ENCODE peak calls at places on chromosomes 1 and 21, in eight cellular contexts. P is GM12892, U is K562, O is adrenal gland, S is esophagus squamous epithelium, F is H1, T is A549, C is thyroid gland. I is an unnamed sample.

GRCh38 chr1:43666608-43667007 is 16.7 kb downstream of the KDM4A start:
- DNase-seq in P (no peak), U (no peak), O (no peak), S (no peak), F (no peak), T (no peak), C (no peak), I (no peak)

GRCh38 chr1:31788138-31788824 is 24.1 kb upstream of the ADGRB2 start:
- DNase-seq in P (peak; percentile 90), U (peak; percentile 97), O (peak; percentile 97), S (peak; percentile 74), F (peak; percentile 99), T (peak; percentile 91), C (peak; percentile 88), I (peak; percentile 82)

GRCh38 chr1:32743380-32744062 is 41.0 kb upstream of the SYNC start:
- DNase-seq in P (no peak), U (no peak), O (no peak), S (no peak), F (no peak), T (no peak), C (peak; percentile 32), I (no peak)

GRCh38 chr1:200410566-200410878 is 686 bp upstream of the ZNF281 start:
- DNase-seq in P (no peak), U (no peak), O (no peak), S (no peak), F (no peak), T (no peak), C (peak; percentile 18), I (no peak)

GRCh38 chr1:66598670-66599069 is 64.7 kb downstream of the SGIP1 start:
- DNase-seq in P (no peak), U (no peak), O (no peak), S (no peak), F (no peak), T (no peak), C (no peak), I (peak; percentile 15)

GRCh38 chr1:94012686-94013330 is 103.6 kb upstream of the GCLM start:
- DNase-seq in P (no peak), U (no peak), O (no peak), S (no peak), F (peak; percentile 62), T (no peak), C (no peak), I (no peak)

GRCh38 chr1:115833806-115834205 is 7.1 kb downstream of the NHLH2 start:
- DNase-seq in P (no peak), U (no peak), O (no peak), S (no peak), F (no peak), T (no peak), C (no peak), I (no peak)

GRCh38 chr1:205569411-205570172 is 62.2 kb downstream of the ELK4 start:
- DNase-seq in P (no peak), U (no peak), O (peak; percentile 44), S (no peak), F (peak; percentile 53), T (no peak), C (no peak), I (no peak)

GRCh38 chr1:224592636-224593579 is 23.2 kb upstream of the CNIH3 start:
- DNase-seq in P (no peak), U (no peak), O (no peak), S (no peak), F (no peak), T (no peak), C (no peak), I (peak; percentile 48)

GRCh38 chr1:185170291-185170848 is 13.4 kb downstream of the SWT1 start:
- DNase-seq in P (peak; percentile 19), U (peak; percentile 57), O (peak; percentile 63), S (no peak), F (peak; percentile 65), T (peak; percentile 60), C (no peak), I (peak; percentile 14)

GRCh38 chr1:4690951-4691675 is 36.7 kb downstream of the AJAP1 start:
- DNase-seq in P (no peak), U (no peak), O (no peak), S (no peak), F (no peak), T (no peak), C (no peak), I (peak; percentile 6)

GRCh38 chr1:27122652-27123051 is 32.3 kb downstream of the SLC9A1 start:
- DNase-seq in P (no peak), U (peak; percentile 87), O (peak; percentile 94), S (no peak), F (no peak), T (peak; percentile 61), C (peak; percentile 95), I (peak; percentile 75)

GRCh38 chr1:110916669-110917306 is 43.8 kb downstream of the CD53 start:
- DNase-seq in P (peak; percentile 11), U (peak; percentile 72), O (no peak), S (no peak), F (no peak), T (peak; percentile 74), C (no peak), I (peak; percentile 12)

GRCh38 chr1:19385869-19386591 is 73.9 kb downstream of the SLC66A1 start:
- DNase-seq in P (no peak), U (no peak), O (no peak), S (no peak), F (no peak), T (no peak), C (peak; percentile 79), I (no peak)

GRCh38 chr1:107550358-107550757 is 409.5 kb downstream of the NTNG1 start:
- DNase-seq in P (no peak), U (no peak), O (no peak), S (no peak), F (no peak), T (no peak), C (no peak), I (no peak)

GRCh38 chr1:107547363-107548155 is 406.7 kb downstream of the NTNG1 start:
- DNase-seq in P (no peak), U (no peak), O (no peak), S (no peak), F (no peak), T (no peak), C (no peak), I (no peak)

GRCh38 chr1:107546571-107546970 is 405.7 kb downstream of the NTNG1 start:
- DNase-seq in P (no peak), U (no peak), O (no peak), S (no peak), F (no peak), T (no peak), C (no peak), I (no peak)

GRCh38 chr1:107549152-107549810 is 408.4 kb downstream of the NTNG1 start:
- DNase-seq in P (no peak), U (no peak), O (no peak), S (no peak), F (no peak), T (no peak), C (no peak), I (no peak)

GRCh38 chr1:107548276-107548675 is 407.4 kb downstream of the NTNG1 start:
- DNase-seq in P (no peak), U (no peak), O (no peak), S (no peak), F (no peak), T (no peak), C (no peak), I (no peak)
- TF ChIP-seq POLR2A in P (no peak), U (no peak), O (no peak), S (no peak), F (no peak), T (no peak), C (no peak), I (no peak)

GRCh38 chr1:78619803-78620579 is at the start of gene IFI44L:
- DNase-seq in P (no peak), U (no peak), O (peak; percentile 87), S (no peak), F (no peak), T (no peak), C (peak; percentile 65), I (no peak)
- TF ChIP-seq POLR2A in P (peak; percentile 46), U (no peak), O (no peak), S (no peak), F (no peak), T (no peak), C (no peak), I (no peak)

GRCh38 chr21:41419921-41420862 is 5.8 kb upstream of the MX1 start:
- DNase-seq in P (peak; percentile 45), U (peak; percentile 48), O (peak; percentile 93), S (no peak), F (peak; percentile 72), T (peak; percentile 49), C (peak; percentile 87), I (peak; percentile 92)
- TF ChIP-seq POLR2A in P (peak; percentile 23), U (no peak), O (no peak), S (peak; percentile 36), F (no peak), T (no peak), C (peak; percentile 50), I (peak; percentile 39)

GRCh38 chr1:85275701-85276289 is 637 bp downstream of the BCL10 start:
- DNase-seq in P (no peak), U (no peak), O (no peak), S (no peak), F (peak; percentile 54), T (no peak), C (no peak), I (no peak)
- TF ChIP-seq POLR2A in P (no peak), U (no peak), O (no peak), S (no peak), F (peak; percentile 12), T (no peak), C (no peak), I (no peak)

GRCh38 chr21:46323710-46324389 is at the start of the genes C21orf58 and PCNT:
- DNase-seq in P (peak; percentile 95), U (peak; percentile 99), O (peak; percentile 99), S (peak; percentile 84), F (peak; percentile 96), T (peak; percentile 96), C (peak; percentile 98), I (peak; percentile 99)
- TF ChIP-seq POLR2A in P (peak; percentile 77), U (peak; percentile 96), O (no peak), S (peak; percentile 42), F (no peak), T (peak; percentile 39), C (peak; percentile 5), I (peak; percentile 90)

I was measured in H54.